ENCODE peak calls at places on chromosomes 13 and 19, in ten cellular contexts. L is body of pancreas, S is testis, Y is adrenal gland, G is A549, H is H1, A is HepG2, U is transverse colon, D is heart left ventricle, K is IMR-90. I is an unnamed sample. For H3K4me1, the result is how much of the 10 kb centered on the place peaks cover.

GRCh38 chr19:42099336-42099925 is 23.5 kb downstream of the ZNF574 start:
- DNase-seq in G (no peak), L (peak), A (no peak), Y (no peak), U (no peak), S (no peak), H (no peak), D (no peak), K (no peak), I (no peak)

GRCh38 chr13:102440259-102440936 is 38.5 kb upstream of the FGF14 start:
- DNase-seq in G (no peak), D (no peak), Y (no peak), A (no peak), K (no peak), H (no peak), L (peak), U (peak), S (no peak), I (no peak)

GRCh38 chr19:52809801-52810200 is 11.6 kb downstream of the ZNF28 start:
- DNase-seq in D (no peak), H (no peak), Y (no peak), K (no peak), S (peak), G (no peak), A (no peak), L (no peak), U (no peak), I (no peak)

GRCh38 chr13:110448230-110448629 is 113.3 kb downstream of the RAB20 start:
- DNase-seq in U (no peak), S (no peak), K (peak), A (no peak), Y (no peak), L (no peak), H (no peak), D (no peak), G (no peak), I (no peak)

GRCh38 chr13:49060698-49061387 is 85.1 kb downstream of the FNDC3A start:
- DNase-seq in H (no peak), K (peak), S (no peak), U (no peak), Y (no peak), G (no peak), L (no peak), D (no peak), A (no peak), I (no peak)

GRCh38 chr13:59877933-59878332 is 285.8 kb downstream of the DIAPH3 start:
- DNase-seq in L (no peak), D (no peak), A (no peak), H (no peak), K (peak), G (no peak), S (no peak), Y (no peak), U (no peak), I (no peak)

GRCh38 chr19:31963741-31964140 is 381.7 kb upstream of the ZNF507 start:
- DNase-seq in G (no peak), K (no peak), Y (peak), A (no peak), S (peak), L (no peak), U (no peak), H (no peak), D (peak), I (no peak)

GRCh38 chr19:788821-789472 is 8.3 kb upstream of the PTBP1 start:
- DNase-seq in S (no peak), L (no peak), U (no peak), Y (no peak), A (peak), G (no peak), H (no peak), K (no peak), D (no peak), I (no peak)

GRCh38 chr13:35143123-35143522 is 201.1 kb downstream of the NBEA start:
- DNase-seq in U (no peak), Y (no peak), A (no peak), G (no peak), K (no peak), D (no peak), L (no peak), S (no peak), H (no peak), I (no peak)

GRCh38 chr19:18392417-18392816 is 5.0 kb downstream of the LRRC25 start:
- DNase-seq in S (peak), H (no peak), G (no peak), L (peak), A (no peak), D (peak), K (no peak), U (peak), Y (peak), I (peak)

GRCh38 chr19:19463348-19464117 is 51.8 kb downstream of the TSSK6 start:
- DNase-seq in D (no peak), A (no peak), K (peak), Y (peak), L (peak), U (no peak), G (no peak), H (no peak), S (no peak), I (no peak)

GRCh38 chr13:110627351-110627750 is 12.0 kb downstream of the NAXD start:
- DNase-seq in K (no peak), U (no peak), D (no peak), A (no peak), Y (no peak), L (no peak), H (no peak), G (no peak), S (no peak), I (no peak)

GRCh38 chr13:35818577-35819165 is 312.5 kb downstream of the DCLK1 start:
- DNase-seq in G (no peak), L (no peak), U (no peak), S (no peak), H (no peak), D (no peak), Y (no peak), A (peak), K (peak), I (no peak)

GRCh38 chr13:97222934-97223710 is 989 bp downstream of the MBNL2 start:
- DNase-seq in L (no peak), U (no peak), Y (no peak), S (no peak), D (no peak), H (no peak), G (no peak), A (no peak), K (no peak), I (no peak)
- H3K4me1 ChIP-seq in L (under half), U (under half), Y (under half), S (under half), D (under half), H (under half), G (under half), A (half or more), K (under half), I (under half)

GRCh38 chr19:55005684-55006488 is 32.2 kb downstream of the GP6 start:
- DNase-seq in H (no peak), K (no peak), D (no peak), U (no peak), A (peak), Y (peak), S (peak), L (peak), G (peak), I (no peak)
- TF ChIP-seq POLR2A in H (peak), K (no peak), D (no peak), U (peak), A (no peak), Y (no peak), S (peak), L (peak), G (peak), I (peak)

GRCh38 chr19:3604987-3605343 is 1.7 kb downstream of the TBXA2R start:
- DNase-seq in L (no peak), Y (no peak), S (no peak), G (no peak), A (no peak), H (no peak), D (peak), U (no peak), K (no peak), I (no peak)
- H3K4me3 ChIP-seq in L (no peak), Y (no peak), S (no peak), G (no peak), A (peak), H (no peak), D (peak), U (no peak), K (no peak), I (no peak)

GRCh38 chr19:44757057-44757734 is 8.7 kb downstream of the BCL3 start:
- DNase-seq in U (peak), A (no peak), G (no peak), H (no peak), S (peak), K (peak), Y (no peak), L (peak), D (peak), I (peak)

GRCh38 chr19:44754743-44755066 is 6.2 kb downstream of the BCL3 start:
- DNase-seq in G (no peak), L (no peak), A (no peak), U (no peak), K (no peak), Y (no peak), H (no peak), D (no peak), S (no peak), I (no peak)

GRCh38 chr19:44755219-44755618 is 6.7 kb downstream of the BCL3 start:
- DNase-seq in Y (peak), G (no peak), D (no peak), L (peak), U (no peak), S (no peak), H (no peak), A (no peak), K (no peak), I (peak)

GRCh38 chr19:44757735-44758505 is 9.4 kb downstream of the BCL3 start:
- DNase-seq in A (no peak), Y (peak), D (peak), U (peak), G (no peak), S (peak), K (peak), H (no peak), L (peak), I (peak)

GRCh38 chr19:44756089-44756562 is 7.6 kb downstream of the BCL3 start:
- DNase-seq in Y (no peak), D (no peak), A (no peak), G (no peak), L (peak), H (no peak), K (no peak), S (no peak), U (no peak), I (no peak)
- H3K4me1 ChIP-seq in Y (half or more), D (half or more), A (under half), G (half or more), L (half or more), H (under half), K (half or more), S (under half), U (half or more), I (half or more)

GRCh38 chr19:15369594-15369891 is 10.0 kb downstream of the AKAP8 start:
- DNase-seq in U (no peak), L (no peak), K (no peak), D (no peak), H (no peak), S (no peak), Y (no peak), A (no peak), G (no peak), I (no peak)
- TF ChIP-seq POLR2A in U (no peak), L (no peak), K (no peak), D (no peak), H (no peak), S (no peak), Y (no peak), A (no peak), G (no peak), I (no peak)